ENCODE peak calls at places on chromosome 11, in seven cellular contexts. E is neural progenitor cell, I is MM.1S, G is body of pancreas, N is lung, B is upper lobe of right lung, F is left ventricle myocardium inferior. P is an unnamed sample. For H3K4me1, the result is how much of the 10 kb centered on the place peaks cover.

GRCh38 chr11:7894251-7894650 is 36.8 kb downstream of the OR10A6 start:
- DNase-seq in B (no peak), G (peak), I (no peak), E (no peak), F (no peak), N (no peak), P (peak)

GRCh38 chr11:133919330-133920108 is 37.2 kb downstream of the IGSF9B start:
- DNase-seq in F (no peak), E (no peak), B (no peak), I (no peak), G (no peak), N (no peak), P (no peak)

GRCh38 chr11:34300571-34301295 is 57.1 kb downstream of the ABTB2 start:
- DNase-seq in I (no peak), G (no peak), E (no peak), B (no peak), N (no peak), F (no peak), P (no peak)

GRCh38 chr11:1878134-1879031 is 13.3 kb downstream of the PRR33 start:
- DNase-seq in F (peak), B (peak), G (peak), N (no peak), E (no peak), I (no peak), P (no peak)

GRCh38 chr11:103601230-103601846 is 435.1 kb upstream of the DDI1 start:
- DNase-seq in E (peak), I (peak), G (peak), B (no peak), F (no peak), N (no peak), P (peak)

GRCh38 chr11:61162092-61162935 is 1.1 kb upstream of the VPS37C start:
- DNase-seq in F (no peak), N (no peak), G (peak), E (no peak), I (peak), B (no peak), P (peak)

GRCh38 chr11:13947379-13947778 is 15.1 kb upstream of the SPON1 start:
- DNase-seq in I (no peak), B (no peak), G (no peak), F (no peak), E (no peak), N (no peak), P (no peak)

GRCh38 chr11:69726481-69726880 is 22.7 kb upstream of the FGF19 start:
- DNase-seq in F (no peak), G (no peak), B (no peak), E (no peak), I (no peak), N (no peak), P (no peak)

GRCh38 chr11:100469835-100470234 is 217.3 kb upstream of the ARHGAP42 start:
- DNase-seq in E (no peak), F (no peak), I (no peak), G (no peak), B (no peak), N (no peak), P (no peak)

GRCh38 chr11:75305993-75306392 is 45.5 kb downstream of the ARRB1 start:
- DNase-seq in N (no peak), F (no peak), B (no peak), I (no peak), E (no peak), G (no peak), P (no peak)

GRCh38 chr11:75306529-75306928 is 44.9 kb downstream of the ARRB1 start:
- DNase-seq in F (no peak), N (no peak), I (no peak), B (no peak), G (no peak), E (no peak), P (no peak)

GRCh38 chr11:75307058-75307457 is 44.4 kb downstream of the ARRB1 start:
- DNase-seq in I (no peak), E (no peak), G (no peak), N (no peak), B (no peak), F (no peak), P (no peak)

GRCh38 chr11:75308986-75309385 is 42.5 kb downstream of the ARRB1 start:
- DNase-seq in B (no peak), G (no peak), N (no peak), F (no peak), I (no peak), E (no peak), P (no peak)

GRCh38 chr11:75308116-75308515 is 43.3 kb downstream of the ARRB1 start:
- DNase-seq in G (peak), N (no peak), B (no peak), E (no peak), I (no peak), F (no peak), P (no peak)
- H3K27ac ChIP-seq in G (peak), N (no peak), B (no peak), E (no peak), I (no peak), F (peak), P (no peak)

GRCh38 chr11:47244664-47245350 is 3.8 kb downstream of the ACP2 start:
- DNase-seq in F (no peak), I (no peak), N (no peak), E (no peak), G (no peak), B (no peak), P (no peak)
- H3K4me3 ChIP-seq in F (no peak), I (no peak), N (no peak), E (no peak), G (no peak), B (no peak), P (no peak)

GRCh38 chr11:118092907-118093571 is 6.3 kb upstream of the SMIM35 start:
- DNase-seq in E (no peak), F (no peak), I (no peak), G (no peak), N (no peak), B (no peak), P (peak)

GRCh38 chr11:118095967-118096367 is 9.2 kb upstream of the SMIM35 start:
- DNase-seq in N (no peak), F (no peak), I (no peak), B (no peak), G (no peak), E (no peak), P (no peak)

GRCh38 chr11:118098996-118099837 is 12.5 kb upstream of the SMIM35 start:
- DNase-seq in E (peak), F (no peak), G (no peak), I (no peak), N (no peak), B (peak), P (no peak)

GRCh38 chr11:118091690-118092089 is 4.9 kb upstream of the SMIM35 start:
- DNase-seq in E (no peak), N (no peak), F (no peak), I (no peak), G (no peak), B (no peak), P (peak)

DNA sequence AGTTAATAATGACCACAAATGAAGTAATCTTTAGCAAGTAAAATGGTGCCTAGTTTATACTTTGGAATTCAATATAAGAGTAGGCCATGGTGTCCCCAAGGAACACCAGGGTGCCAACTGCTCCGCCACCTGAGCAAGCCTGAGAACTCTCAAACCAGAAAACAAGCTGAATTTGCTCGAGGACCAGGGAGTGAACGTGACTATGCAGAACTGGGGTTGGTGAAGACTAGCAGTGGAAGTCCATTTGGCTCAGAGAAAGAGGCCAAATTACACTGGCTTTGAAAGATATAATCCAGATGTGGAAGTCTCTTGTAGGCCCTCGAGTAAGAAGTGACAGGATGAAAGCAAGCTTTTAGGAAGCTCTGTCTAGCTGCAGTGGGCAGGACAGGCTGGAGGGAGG is 8.7 kb upstream of the SMIM35 start:
- DNase-seq in F (no peak), E (no peak), G (no peak), N (no peak), I (no peak), B (no peak), P (no peak)
- H3K4me1 ChIP-seq in F (under half), E (under half), G (under half), N (under half), I (under half), B (under half), P (under half)

GRCh38 chr11:794766-795637 is 3.1 kb downstream of the SLC25A22 start:
- DNase-seq in E (no peak), B (no peak), F (no peak), I (no peak), G (peak), N (no peak), P (peak)

GRCh38 chr11:797300-798092 is 585 bp downstream of the SLC25A22 start:
- DNase-seq in F (peak), I (peak), B (peak), G (peak), N (peak), E (peak), P (peak)

GRCh38 chr11:798093-798713 is at the start of gene SLC25A22:
- DNase-seq in N (peak), F (peak), G (peak), E (peak), I (peak), B (peak), P (peak)

GRCh38 chr11:795638-796564 is 2.2 kb downstream of the SLC25A22 start:
- DNase-seq in N (peak), G (peak), E (no peak), F (peak), B (peak), I (peak), P (peak)

GRCh38 chr11:796565-797299 is 1.3 kb downstream of the SLC25A22 start:
- DNase-seq in B (no peak), I (no peak), G (peak), E (no peak), N (no peak), F (no peak), P (peak)
- H3K27ac ChIP-seq in B (peak), I (peak), G (peak), E (no peak), N (peak), F (peak), P (peak)

P was measured in small intestine.